ENCODE peak calls at places on chromosomes 11 and 22, in nine cellular contexts. E is cardiac fibroblast; K is Peyer's patch; U is keratinocyte; Z is CD8-positive, alpha-beta T cell; B is A549; H is left ventricle myocardium inferior; O is BJ; G is body of pancreas. C is an unnamed sample.

GRCh38 chr11:46472662-46472994 is 81.1 kb upstream of the CHRM4 start:
- DNase-seq in G (peak), E (no peak), K (peak), B (no peak), H (no peak), Z (no peak), U (no peak), O (no peak), C (no peak)

GRCh38 chr11:82523141-82523540 is 210.5 kb downstream of the FAM181B start:
- DNase-seq in H (no peak), O (no peak), K (no peak), B (no peak), E (no peak), U (no peak), Z (no peak), G (peak), C (no peak)

GRCh38 chr11:47299078-47299477 is 29.1 kb downstream of the MADD start:
- DNase-seq in E (no peak), O (no peak), K (no peak), Z (no peak), H (no peak), U (no peak), G (no peak), B (no peak), C (no peak)

GRCh38 chr11:82003671-82004148 is 730.0 kb downstream of the FAM181B start:
- DNase-seq in Z (no peak), H (no peak), G (no peak), E (peak), K (no peak), U (no peak), B (no peak), O (no peak), C (peak)

GRCh38 chr22:46079861-46080821 is 70.2 kb upstream of the PPARA start:
- DNase-seq in E (no peak), B (peak), Z (no peak), O (no peak), U (no peak), G (peak), H (peak), K (peak), C (no peak)

GRCh38 chr11:76443254-76443935 is 1.4 kb upstream of the EMSY start:
- DNase-seq in O (no peak), K (no peak), G (no peak), U (no peak), E (peak), Z (no peak), H (no peak), B (no peak), C (no peak)

GRCh38 chr11:108768964-108769363 is 104.1 kb downstream of the DDX10 start:
- DNase-seq in O (no peak), G (no peak), H (no peak), K (no peak), Z (no peak), B (no peak), E (no peak), U (no peak), C (no peak)

GRCh38 chr11:115941481-115941993 is 437.3 kb upstream of the CADM1 start:
- DNase-seq in E (peak), Z (no peak), H (peak), U (peak), O (no peak), G (peak), K (no peak), B (no peak), C (peak)

GRCh38 chr11:4565371-4565770 is 16.2 kb upstream of the OR52I2 start:
- DNase-seq in K (no peak), O (no peak), G (no peak), B (no peak), U (no peak), E (no peak), H (no peak), Z (no peak), C (no peak)

GRCh38 chr11:28834877-28835276 is 726.7 kb downstream of the METTL15 start:
- DNase-seq in K (no peak), H (no peak), E (peak), O (peak), Z (no peak), B (peak), U (peak), G (no peak), C (peak)

GRCh38 chr11:118401880-118402590 is 629 bp downstream of the ATP5MG start:
- DNase-seq in B (peak), K (no peak), H (no peak), O (peak), E (peak), Z (no peak), G (no peak), U (no peak), C (peak)

GRCh38 chr11:40289370-40289769 is 1170.1 kb downstream of the LRRC4C start:
- DNase-seq in Z (no peak), B (no peak), U (no peak), H (no peak), O (no peak), E (no peak), G (no peak), K (no peak), C (no peak)

GRCh38 chr11:41826129-41826528 is 366.7 kb upstream of the LRRC4C start:
- DNase-seq in U (no peak), K (no peak), B (no peak), G (no peak), E (no peak), O (no peak), Z (no peak), H (no peak), C (no peak)

GRCh38 chr11:134224710-134225662 is 515 bp downstream of the VPS26B start:
- DNase-seq in E (peak), Z (peak), O (no peak), B (peak), H (peak), K (peak), G (peak), U (no peak), C (no peak)

GRCh38 chr22:46914916-46915894 is 152.8 kb downstream of the TBC1D22A start:
- DNase-seq in Z (no peak), U (no peak), O (no peak), G (no peak), E (no peak), B (no peak), K (no peak), H (no peak), C (no peak)

GRCh38 chr11:112961751-112962747 is 829 bp downstream of the NCAM1 start:
- DNase-seq in E (no peak), U (no peak), H (peak), O (no peak), K (peak), B (no peak), G (no peak), Z (no peak), C (no peak)

GRCh38 chr11:92204731-92205130 is 19.9 kb upstream of the FAT3 start:
- DNase-seq in E (peak), K (no peak), Z (no peak), O (no peak), U (no peak), B (no peak), H (no peak), G (peak), C (peak)

GRCh38 chr22:32577591-32577990 is 103.0 kb downstream of the FBXO7 start:
- DNase-seq in Z (no peak), K (no peak), O (no peak), G (no peak), H (no peak), U (no peak), B (no peak), E (no peak), C (no peak)

GRCh38 chr22:50016308-50016987 is 3.9 kb upstream of the IL17REL start:
- DNase-seq in G (no peak), H (no peak), B (no peak), K (no peak), Z (no peak), O (no peak), E (no peak), U (no peak), C (no peak)

GRCh38 chr11:100740440-100740839 is 53.4 kb downstream of the ARHGAP42 start:
- DNase-seq in E (peak), U (no peak), H (no peak), O (no peak), Z (no peak), K (no peak), B (no peak), G (no peak), C (no peak)

GRCh38 chr11:27625347-27625912 is 74.8 kb downstream of the BDNF start:
- DNase-seq in Z (no peak), E (no peak), U (no peak), H (no peak), B (no peak), K (no peak), G (no peak), O (no peak), C (no peak)

GRCh38 chr22:31905356-31905755 is 39.0 kb upstream of the YWHAH start:
- DNase-seq in O (no peak), B (no peak), E (no peak), K (no peak), H (no peak), Z (no peak), U (no peak), G (no peak), C (no peak)

GRCh38 chr22:36901411-36902142 is 11.9 kb upstream of the CSF2RB start:
- DNase-seq in Z (no peak), H (no peak), G (no peak), E (no peak), U (no peak), O (no peak), K (no peak), B (no peak), C (no peak)

GRCh38 chr11:5679811-5680210 is 5.1 kb downstream of the TRIM5 start:
- DNase-seq in E (peak), G (no peak), H (no peak), U (no peak), O (no peak), B (no peak), K (no peak), Z (no peak), C (no peak)

GRCh38 chr22:38172489-38173155 is 9.0 kb downstream of the PLA2G6 start:
- DNase-seq in E (peak), Z (peak), G (peak), K (no peak), H (peak), B (no peak), U (no peak), O (no peak), C (no peak)

GRCh38 chr11:34860034-34860433 is 56.1 kb downstream of the APIP start:
- DNase-seq in B (no peak), U (no peak), G (no peak), K (no peak), O (no peak), E (no peak), H (no peak), Z (no peak), C (no peak)

GRCh38 chr11:68688881-68689280 is 4.5 kb downstream of the GAL start:
- DNase-seq in Z (no peak), O (no peak), E (no peak), G (no peak), H (no peak), B (no peak), K (no peak), U (no peak), C (no peak)

GRCh38 chr22:29842740-29843139 is 4.7 kb upstream of the ASCC2 start:
- DNase-seq in G (peak), Z (no peak), H (no peak), O (peak), U (peak), E (peak), K (no peak), B (peak), C (peak)

GRCh38 chr22:32574397-32574796 is 99.8 kb downstream of the FBXO7 start:
- DNase-seq in H (no peak), E (no peak), K (no peak), U (no peak), Z (no peak), B (no peak), G (no peak), O (no peak), C (no peak)

GRCh38 chr11:6443269-6444003 is 2.6 kb upstream of the HPX start:
- DNase-seq in G (peak), H (peak), U (no peak), Z (peak), E (peak), K (peak), O (no peak), B (peak), C (peak)

GRCh38 chr11:118841469-118842222 is 42.0 kb upstream of the CXCR5 start:
- DNase-seq in E (no peak), Z (peak), K (no peak), B (no peak), G (no peak), O (no peak), H (no peak), U (no peak), C (no peak)

GRCh38 chr22:19974233-19974861 is 32.7 kb upstream of the TXNRD2 start:
- DNase-seq in Z (peak), K (no peak), O (no peak), H (no peak), E (peak), B (peak), U (no peak), G (peak), C (no peak)

GRCh38 chr22:44191036-44191454 is 10.3 kb downstream of the PARVG start:
- DNase-seq in O (no peak), Z (peak), G (no peak), K (peak), U (no peak), E (no peak), H (no peak), B (no peak), C (no peak)

GRCh38 chr11:75588067-75588481 is 26.0 kb downstream of the SERPINH1 start:
- DNase-seq in G (peak), K (peak), B (no peak), H (no peak), O (no peak), Z (no peak), E (no peak), U (no peak), C (no peak)

GRCh38 chr11:34208266-34209135 is 103.1 kb downstream of the NAT10 start:
- DNase-seq in K (no peak), E (peak), H (no peak), O (no peak), B (peak), G (no peak), Z (no peak), U (no peak), C (no peak)

GRCh38 chr11:25562417-25562816 is 769.5 kb upstream of the ANO3 start:
- DNase-seq in H (peak), U (no peak), B (no peak), G (peak), K (no peak), E (peak), O (no peak), Z (no peak), C (no peak)

GRCh38 chr11:117819096-117820040 is 5.2 kb downstream of the FXYD2 start:
- DNase-seq in O (no peak), E (peak), K (peak), U (no peak), Z (no peak), B (peak), H (peak), G (peak), C (peak)

GRCh38 chr11:95920460-95921105 is 3.3 kb downstream of the MTMR2 start:
- DNase-seq in U (no peak), K (no peak), O (no peak), Z (no peak), G (no peak), H (no peak), E (peak), B (no peak), C (no peak)
- TF ChIP-seq CTCF in U (no peak), K (no peak), O (no peak), Z (no peak), G (no peak), H (no peak), E (no peak), B (no peak), C (no peak)

DNA sequence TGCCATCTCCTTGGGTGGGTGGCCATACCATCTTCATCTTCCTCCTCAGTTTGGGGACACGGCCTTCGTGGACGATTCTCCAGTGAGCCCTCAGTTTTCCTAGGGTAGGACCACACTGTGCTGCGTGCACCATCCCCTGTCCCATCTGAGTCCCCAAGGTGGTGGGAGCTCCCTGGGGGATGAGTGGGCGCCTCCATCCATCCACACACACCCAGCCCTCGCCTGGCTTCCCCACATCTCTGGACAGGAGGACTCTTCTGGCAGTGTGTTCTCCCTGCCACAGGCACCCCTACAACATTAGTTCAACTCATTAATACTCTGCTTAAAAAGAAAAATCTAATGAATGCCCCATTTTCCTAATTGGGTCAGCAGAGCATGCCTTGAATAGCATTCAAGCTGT is 408.5 kb downstream of the SHANK2 start:
- DNase-seq in K (no peak), Z (no peak), G (no peak), H (no peak), U (no peak), B (no peak), O (no peak), E (no peak), C (no peak)
- H3K4me3 ChIP-seq in K (no peak), Z (no peak), G (no peak), H (no peak), U (no peak), B (no peak), O (no peak), E (no peak), C (no peak)

GRCh38 chr11:57241311-57241972 is 4.4 kb upstream of the APLNR start:
- DNase-seq in H (no peak), E (no peak), O (no peak), Z (no peak), K (no peak), G (no peak), U (no peak), B (no peak), C (no peak)

GRCh38 chr11:57237204-57237681 is at the start of gene APLNR:
- DNase-seq in K (no peak), B (no peak), G (no peak), O (no peak), U (no peak), H (peak), E (no peak), Z (no peak), C (no peak)

GRCh38 chr11:57239348-57239747 is 2.3 kb upstream of the APLNR start:
- DNase-seq in U (no peak), O (no peak), Z (no peak), B (no peak), H (no peak), G (no peak), E (no peak), K (no peak), C (no peak)

GRCh38 chr11:57240007-57240406 is 3.0 kb upstream of the APLNR start:
- DNase-seq in H (no peak), K (no peak), O (no peak), Z (no peak), B (no peak), U (no peak), E (no peak), G (no peak), C (no peak)

DNA sequence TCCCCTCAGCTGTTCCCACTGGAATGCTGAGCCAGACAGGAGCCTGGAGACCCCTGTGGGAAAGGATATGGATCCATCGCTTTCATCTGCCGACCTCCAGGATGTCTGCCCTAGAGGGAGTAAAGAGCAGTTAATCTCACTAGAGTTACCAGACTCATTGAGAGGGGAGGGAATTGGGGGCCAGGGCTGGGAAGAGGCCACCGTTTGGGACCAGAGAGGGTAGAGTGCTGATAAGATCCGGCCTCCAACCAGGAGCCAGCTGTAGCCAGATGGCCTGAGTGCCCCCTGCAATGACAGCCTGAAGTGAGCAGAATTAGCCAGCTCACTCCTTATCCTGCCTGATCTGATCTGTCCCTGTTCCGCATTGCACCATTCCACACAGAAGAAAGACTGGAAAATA is 3.7 kb upstream of the APLNR start:
- DNase-seq in Z (no peak), U (no peak), G (no peak), E (no peak), H (no peak), K (no peak), B (no peak), O (no peak), C (no peak)
- TF ChIP-seq CTCF in Z (no peak), U (no peak), G (no peak), E (no peak), H (no peak), K (no peak), B (no peak), O (no peak), C (no peak)

DNA sequence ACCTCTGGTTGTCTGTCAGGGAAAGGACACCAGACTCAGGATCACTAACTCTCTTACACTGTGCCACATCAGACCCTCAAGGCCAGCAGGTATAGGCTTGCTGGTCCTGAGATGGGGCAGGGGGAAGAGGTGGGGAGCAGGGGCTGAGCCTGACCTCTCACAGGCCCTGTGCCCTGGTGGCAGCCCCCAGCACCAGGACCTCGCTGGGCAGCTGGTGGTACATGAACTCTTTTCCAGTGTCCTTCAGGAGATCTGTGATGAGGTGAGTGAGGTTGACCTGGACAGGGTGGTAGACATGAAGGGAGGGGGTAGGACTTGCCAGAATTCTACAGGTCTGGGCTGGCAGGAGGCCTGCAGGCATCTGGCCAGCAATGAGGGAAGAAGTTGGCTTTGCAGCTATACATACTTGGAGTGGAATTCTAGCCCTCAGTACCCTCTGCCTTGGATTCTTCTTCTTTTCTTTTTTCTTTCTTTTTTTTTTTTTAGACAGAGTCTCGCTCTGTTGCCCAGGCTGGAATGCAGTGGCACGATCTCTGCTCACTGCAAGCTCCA is 1.4 kb downstream of the NUDT22 start:
- DNase-seq in O (no peak), B (no peak), E (peak), U (no peak), G (peak), K (no peak), H (no peak), Z (peak), C (no peak)
- H3K4me3 ChIP-seq in O (peak), B (peak), E (peak), U (peak), G (no peak), K (peak), H (peak), Z (peak), C (peak)

GRCh38 chr11:72752088-72752914 is at the start of gene ARAP1:
- DNase-seq in O (no peak), E (peak), U (peak), K (peak), Z (peak), B (peak), H (peak), G (peak), C (no peak)
- TF ChIP-seq CTCF in O (no peak), E (no peak), U (no peak), K (no peak), Z (no peak), B (no peak), H (no peak), G (no peak), C (no peak)

GRCh38 chr11:121958323-121958977 is 157.6 kb downstream of the BLID start:
- DNase-seq in H (no peak), Z (no peak), K (no peak), G (no peak), U (no peak), E (no peak), B (no peak), O (no peak), C (no peak)
- H3K4me3 ChIP-seq in H (no peak), Z (no peak), K (no peak), G (no peak), U (no peak), E (no peak), B (no peak), O (no peak), C (no peak)